ENCODE peak calls at places on chromosome 13, in eight cellular contexts. W is nucleus accumbens; Q is transverse colon; D is stimulated activated CD8-positive, alpha-beta memory T cell treated with anti-CD3 and anti-CD28 coated beads, Interleukin-4, amount 100 ng/mL, for 1 hour; B is stimulated activated CD4-positive, alpha-beta T cell treated with anti-CD3 and anti-CD28 coated beads, Interleukin-2, amount 100 ng/mL, for 48 hours; K is putamen; J is NK-92 treated with Interleukin-12 subunit alpha and Interleukin-12 subunit beta, amount 100 ng/mL, for 24 hours; S is NT2/D1. T is an unnamed sample.

GRCh38 chr13:110479648-110480047 is 81.9 kb downstream of the RAB20 start:
- DNase-seq in W (no peak), B (no peak), S (no peak), J (no peak), D (no peak), K (no peak), Q (no peak), T (no peak)

GRCh38 chr13:23510544-23510916 is 59.7 kb upstream of the TNFRSF19 start:
- DNase-seq in S (no peak), K (no peak), J (no peak), B (no peak), D (no peak), Q (no peak), W (no peak), T (no peak)

GRCh38 chr13:33003458-33004019 is 12.7 kb upstream of the KL start:
- DNase-seq in W (no peak), D (no peak), J (no peak), Q (no peak), K (no peak), S (no peak), B (no peak), T (no peak)

GRCh38 chr13:37139356-37139755 is 33.9 kb upstream of the CSNK1A1L start:
- DNase-seq in B (no peak), D (no peak), W (no peak), K (no peak), Q (no peak), J (no peak), S (no peak), T (no peak)

GRCh38 chr13:52004508-52005183 is 6.6 kb downstream of the ATP7B start:
- DNase-seq in Q (peak), K (no peak), W (no peak), B (no peak), J (no peak), S (no peak), D (no peak), T (peak)

GRCh38 chr13:98206946-98207345 is 29.9 kb upstream of the RNF113B start:
- DNase-seq in W (no peak), Q (no peak), D (no peak), J (no peak), B (no peak), K (no peak), S (no peak), T (peak)

GRCh38 chr13:48505597-48506091 is 27.2 kb downstream of the RCBTB2 start:
- DNase-seq in W (no peak), Q (peak), S (no peak), K (no peak), D (no peak), B (no peak), J (peak), T (peak)

GRCh38 chr13:102452831-102453230 is 51.0 kb upstream of the FGF14 start:
- DNase-seq in S (no peak), Q (no peak), K (no peak), J (no peak), B (no peak), W (no peak), D (no peak), T (no peak)

GRCh38 chr13:113090415-113090770 is 15.2 kb upstream of the F7 start:
- DNase-seq in J (no peak), Q (no peak), B (no peak), D (no peak), K (no peak), S (no peak), W (no peak), T (no peak)

GRCh38 chr13:111210945-111211469 is 95.9 kb downstream of the ARHGEF7 start:
- DNase-seq in J (no peak), S (no peak), Q (no peak), K (no peak), B (no peak), D (no peak), W (no peak), T (no peak)

GRCh38 chr13:76894401-76895110 is 8.4 kb upstream of the KCTD12 start:
- DNase-seq in S (no peak), Q (no peak), W (no peak), B (no peak), D (no peak), K (no peak), J (no peak), T (no peak)

GRCh38 chr13:112252744-112253590 is 123.2 kb upstream of the SPACA7 start:
- DNase-seq in J (no peak), B (no peak), W (no peak), Q (no peak), D (no peak), S (no peak), K (no peak), T (no peak)

GRCh38 chr13:43167058-43167457 is 143.7 kb downstream of the DNAJC15 start:
- DNase-seq in J (no peak), B (no peak), S (no peak), K (no peak), Q (no peak), W (no peak), D (no peak), T (no peak)

GRCh38 chr13:109344552-109345157 is 441.7 kb downstream of the IRS2 start:
- DNase-seq in K (no peak), D (no peak), Q (no peak), W (no peak), J (no peak), S (no peak), B (no peak), T (no peak)

GRCh38 chr13:46372071-46372470 is 15.0 kb downstream of the RUBCNL start:
- DNase-seq in J (no peak), Q (no peak), D (no peak), K (no peak), S (no peak), W (no peak), B (no peak), T (no peak)

GRCh38 chr13:51733656-51734334 is 70.2 kb downstream of the DHRS12 start:
- DNase-seq in B (no peak), Q (no peak), K (no peak), W (no peak), D (no peak), S (no peak), J (no peak), T (peak)

GRCh38 chr13:51769455-51770127 is 34.4 kb downstream of the DHRS12 start:
- DNase-seq in D (no peak), K (no peak), J (no peak), Q (no peak), W (no peak), B (no peak), S (no peak), T (peak)

GRCh38 chr13:76161143-76161542 is 525.0 kb downstream of the LMO7 start:
- DNase-seq in W (no peak), Q (no peak), S (no peak), D (no peak), J (no peak), B (no peak), K (no peak), T (no peak)

GRCh38 chr13:113863511-113864302 is at the start of gene GAS6:
- DNase-seq in B (no peak), K (no peak), J (no peak), Q (peak), D (no peak), W (no peak), S (no peak), T (peak)

GRCh38 chr13:21234537-21234936 is 58.1 kb downstream of the MRPL57 start:
- DNase-seq in K (no peak), S (no peak), B (no peak), J (no peak), D (no peak), Q (no peak), W (no peak), T (no peak)

GRCh38 chr13:82129281-82129680 is 1753.0 kb downstream of the SLITRK1 start:
- DNase-seq in J (no peak), Q (no peak), B (no peak), S (no peak), D (no peak), K (no peak), W (no peak), T (no peak)

GRCh38 chr13:41017153-41017552 is 2.0 kb downstream of the ELF1 start:
- DNase-seq in J (no peak), Q (peak), K (no peak), W (no peak), S (no peak), D (no peak), B (no peak), T (peak)

GRCh38 chr13:113350065-113350937 is 13.6 kb downstream of the GRTP1 start:
- DNase-seq in S (peak), W (no peak), B (no peak), K (no peak), D (no peak), Q (no peak), J (no peak), T (no peak)

GRCh38 chr13:112852392-112852791 is 116.6 kb upstream of the MCF2L start:
- DNase-seq in J (no peak), S (no peak), B (no peak), D (no peak), Q (no peak), K (no peak), W (no peak), T (no peak)

GRCh38 chr13:66154354-66154753 is 1075.8 kb downstream of the PCDH9 start:
- DNase-seq in W (no peak), D (no peak), B (no peak), Q (no peak), K (no peak), S (no peak), J (no peak), T (no peak)

GRCh38 chr13:39245688-39246087 is 207.4 kb downstream of the NHLRC3 start:
- DNase-seq in D (no peak), K (no peak), Q (no peak), W (no peak), B (no peak), S (no peak), J (no peak), T (no peak)

GRCh38 chr13:114151031-114151430 is 18.6 kb upstream of the RASA3 start:
- DNase-seq in Q (no peak), J (no peak), W (no peak), S (no peak), D (no peak), K (no peak), B (no peak), T (no peak)

GRCh38 chr13:83515267-83515666 is 367.0 kb downstream of the SLITRK1 start:
- DNase-seq in K (no peak), W (no peak), Q (no peak), J (no peak), S (no peak), D (no peak), B (no peak), T (no peak)

GRCh38 chr13:25171517-25172302 is at the start of gene AMER2:
- DNase-seq in D (no peak), W (peak), S (no peak), J (no peak), B (no peak), Q (peak), K (peak), T (no peak)